ENCODE peak calls at places on chromosome 7, in six cellular contexts. C is B cell, A is NAMALWA, O is HL-60, V is NCI-H1092, E is ovary. J is an unnamed sample.

GRCh38 chr7:45235905-45236304 is 78.3 kb downstream of the RAMP3 start:
- DNase-seq in C (no peak), V (no peak), A (no peak), E (no peak), O (no peak), J (no peak)

GRCh38 chr7:100723732-100724275 is 3.5 kb downstream of the EPO start:
- DNase-seq in C (no peak), V (no peak), O (no peak), A (no peak), E (no peak), J (no peak)

GRCh38 chr7:83111391-83111790 is 51.3 kb downstream of the PCLO start:
- DNase-seq in E (no peak), V (no peak), A (no peak), C (no peak), O (no peak), J (no peak)

GRCh38 chr7:151729521-151729921 is 147.4 kb downstream of the PRKAG2 start:
- DNase-seq in A (no peak), E (peak; percentile 27), V (no peak), O (no peak), C (no peak), J (no peak)

GRCh38 chr7:102260856-102261255 is 25.8 kb upstream of the SH2B2 start:
- DNase-seq in C (no peak), E (peak; percentile 58), V (peak; percentile 20), O (no peak), A (no peak), J (no peak)

GRCh38 chr7:114375914-114376313 is 38.7 kb upstream of the FOXP2 start:
- DNase-seq in O (no peak), E (no peak), C (no peak), V (no peak), A (no peak), J (no peak)

GRCh38 chr7:116236020-116236630 is 25.8 kb downstream of the TES start:
- DNase-seq in C (peak; percentile 69), V (peak; percentile 58), A (peak; percentile 66), O (peak; percentile 27), E (no peak), J (no peak)

GRCh38 chr7:38558786-38559185 is 72.4 kb downstream of the AMPH start:
- DNase-seq in A (no peak), O (no peak), E (no peak), C (no peak), V (no peak), J (no peak)

GRCh38 chr7:93315896-93316295 is 83.7 kb downstream of the VPS50 start:
- DNase-seq in V (no peak), C (no peak), E (no peak), A (no peak), O (no peak), J (peak; percentile 1)

GRCh38 chr7:44267719-44268413 is 57.5 kb downstream of the CAMK2B start:
- DNase-seq in O (no peak), V (no peak), E (no peak), C (no peak), A (no peak), J (no peak)

GRCh38 chr7:44625899-44626511 is 19.6 kb downstream of the OGDH start:
- DNase-seq in C (no peak), E (no peak), O (no peak), A (no peak), V (no peak), J (no peak)

GRCh38 chr7:39002755-39003154 is 25.0 kb downstream of the POU6F2 start:
- DNase-seq in O (no peak), V (no peak), E (no peak), C (no peak), A (no peak), J (no peak)

GRCh38 chr7:128955981-128956380 is 18.3 kb downstream of the IRF5 start:
- DNase-seq in O (no peak), V (no peak), A (no peak), C (no peak), E (no peak), J (no peak)

GRCh38 chr7:106092204-106092603 is 19.9 kb downstream of the SYPL1 start:
- DNase-seq in E (no peak), V (no peak), O (no peak), C (no peak), A (no peak), J (no peak)

GRCh38 chr7:451255-452229 is 68.1 kb downstream of the PDGFA start:
- DNase-seq in A (no peak), V (no peak), E (no peak), O (no peak), C (no peak), J (no peak)

GRCh38 chr7:51070163-51070562 is 246.4 kb downstream of the COBL start:
- DNase-seq in C (no peak), E (no peak), O (no peak), V (no peak), A (no peak), J (no peak)

J was measured in AG09319.